ENCODE peak calls at places on chromosomes 16 and 17, in nine cellular contexts. One of them, this sample, is unnamed.

GRCh38 chr16:50314665-50315064 is 48.3 kb downstream of the ADCY7 start:
- DNase-seq in endothelial cell of umbilical vein: no peak
- DNase-seq in uterus: no peak
- DNase-seq in A549: no peak
- DNase-seq in aorta: no peak
- DNase-seq in colonic mucosa: no peak
- DNase-seq in tibial artery: no peak
- DNase-seq in gastrocnemius medialis: no peak
- DNase-seq in hepatocyte: no peak
- DNase-seq in this sample: no peak

GRCh38 chr16:51573191-51573590 is 422.1 kb upstream of the SALL1 start:
- DNase-seq in aorta: no peak
- DNase-seq in hepatocyte: no peak
- DNase-seq in gastrocnemius medialis: no peak
- DNase-seq in colonic mucosa: no peak
- DNase-seq in A549: no peak
- DNase-seq in uterus: no peak
- DNase-seq in tibial artery: no peak
- DNase-seq in endothelial cell of umbilical vein: no peak
- DNase-seq in this sample: no peak

GRCh38 chr17:7141824-7142223 is 27.2 kb upstream of the ASGR2 start:
- DNase-seq in gastrocnemius medialis: no peak
- DNase-seq in A549: no peak
- DNase-seq in colonic mucosa: peak; percentile 78
- DNase-seq in tibial artery: no peak
- DNase-seq in endothelial cell of umbilical vein: no peak
- DNase-seq in hepatocyte: peak; percentile 57
- DNase-seq in uterus: no peak
- DNase-seq in aorta: no peak
- DNase-seq in this sample: no peak

GRCh38 chr16:16828913-16829398 is 450.0 kb downstream of the NPIPA7 start:
- DNase-seq in uterus: no peak
- DNase-seq in gastrocnemius medialis: no peak
- DNase-seq in A549: peak; percentile 9
- DNase-seq in colonic mucosa: no peak
- DNase-seq in endothelial cell of umbilical vein: no peak
- DNase-seq in tibial artery: no peak
- DNase-seq in hepatocyte: no peak
- DNase-seq in aorta: no peak
- DNase-seq in this sample: no peak

GRCh38 chr17:82440377-82440981 is 10.1 kb downstream of the CYBC1 start:
- DNase-seq in endothelial cell of umbilical vein: no peak
- DNase-seq in A549: no peak
- DNase-seq in gastrocnemius medialis: no peak
- DNase-seq in aorta: peak; percentile 73
- DNase-seq in tibial artery: no peak
- DNase-seq in hepatocyte: no peak
- DNase-seq in uterus: no peak
- DNase-seq in colonic mucosa: peak; percentile 24
- DNase-seq in this sample: no peak

GRCh38 chr17:70313031-70313430 is 143.7 kb downstream of the KCNJ2 start:
- DNase-seq in colonic mucosa: no peak
- DNase-seq in uterus: no peak
- DNase-seq in A549: no peak
- DNase-seq in gastrocnemius medialis: no peak
- DNase-seq in tibial artery: no peak
- DNase-seq in endothelial cell of umbilical vein: no peak
- DNase-seq in hepatocyte: no peak
- DNase-seq in aorta: no peak
- DNase-seq in this sample: peak; percentile 29

GRCh38 chr16:81623365-81624102 is 155.6 kb upstream of the PLCG2 start:
- DNase-seq in colonic mucosa: peak; percentile 48
- DNase-seq in tibial artery: no peak
- DNase-seq in endothelial cell of umbilical vein: peak; percentile 80
- DNase-seq in gastrocnemius medialis: no peak
- DNase-seq in uterus: no peak
- DNase-seq in aorta: no peak
- DNase-seq in A549: peak; percentile 65
- DNase-seq in hepatocyte: peak; percentile 52
- DNase-seq in this sample: peak; percentile 61

GRCh38 chr17:55635253-55635766 is 87.4 kb downstream of the TMEM100 start:
- DNase-seq in endothelial cell of umbilical vein: peak; percentile 42
- DNase-seq in aorta: no peak
- DNase-seq in hepatocyte: no peak
- DNase-seq in tibial artery: no peak
- DNase-seq in gastrocnemius medialis: no peak
- DNase-seq in colonic mucosa: no peak
- DNase-seq in uterus: peak; percentile 36
- DNase-seq in A549: no peak
- DNase-seq in this sample: no peak

GRCh38 chr17:933168-934083 is 46.1 kb downstream of the NXN start:
- DNase-seq in uterus: peak; percentile 63
- DNase-seq in A549: peak; percentile 89
- DNase-seq in endothelial cell of umbilical vein: peak; percentile 94
- DNase-seq in colonic mucosa: no peak
- DNase-seq in tibial artery: no peak
- DNase-seq in gastrocnemius medialis: peak; percentile 47
- DNase-seq in hepatocyte: peak; percentile 72
- DNase-seq in aorta: no peak
- DNase-seq in this sample: peak; percentile 95

GRCh38 chr16:23505180-23505665 is 5.1 kb downstream of the GGA2 start:
- DNase-seq in tibial artery: no peak
- DNase-seq in gastrocnemius medialis: no peak
- DNase-seq in endothelial cell of umbilical vein: no peak
- DNase-seq in uterus: no peak
- DNase-seq in aorta: no peak
- DNase-seq in colonic mucosa: no peak
- DNase-seq in hepatocyte: no peak
- DNase-seq in A549: no peak
- DNase-seq in this sample: no peak
- H3K4me3 ChIP-seq in tibial artery: no peak overlapping the region
- H3K4me3 ChIP-seq in gastrocnemius medialis: no peak overlapping the region
- H3K4me3 ChIP-seq in endothelial cell of umbilical vein: no peak overlapping the region
- H3K4me3 ChIP-seq in uterus: no peak overlapping the region
- H3K4me3 ChIP-seq in aorta: no peak overlapping the region
- H3K4me3 ChIP-seq in colonic mucosa: no peak overlapping the region
- H3K4me3 ChIP-seq in hepatocyte: no peak overlapping the region
- H3K4me3 ChIP-seq in A549: no peak overlapping the region
- H3K4me3 ChIP-seq in this sample: no peak overlapping the region

GRCh38 chr16:23950291-23950894 is 114.6 kb downstream of the PRKCB start:
- DNase-seq in endothelial cell of umbilical vein: no peak
- DNase-seq in tibial artery: no peak
- DNase-seq in A549: no peak
- DNase-seq in colonic mucosa: no peak
- DNase-seq in aorta: no peak
- DNase-seq in hepatocyte: no peak
- DNase-seq in gastrocnemius medialis: no peak
- DNase-seq in uterus: no peak
- DNase-seq in this sample: no peak

GRCh38 chr16:23950898-23951297 is 115.1 kb downstream of the PRKCB start:
- DNase-seq in gastrocnemius medialis: no peak
- DNase-seq in endothelial cell of umbilical vein: no peak
- DNase-seq in aorta: no peak
- DNase-seq in A549: no peak
- DNase-seq in tibial artery: no peak
- DNase-seq in colonic mucosa: no peak
- DNase-seq in hepatocyte: no peak
- DNase-seq in uterus: no peak
- DNase-seq in this sample: no peak

GRCh38 chr16:23955088-23955487 is 119.3 kb downstream of the PRKCB start:
- DNase-seq in colonic mucosa: no peak
- DNase-seq in A549: no peak
- DNase-seq in endothelial cell of umbilical vein: no peak
- DNase-seq in tibial artery: no peak
- DNase-seq in gastrocnemius medialis: no peak
- DNase-seq in uterus: no peak
- DNase-seq in aorta: no peak
- DNase-seq in hepatocyte: no peak
- DNase-seq in this sample: no peak

GRCh38 chr16:23952128-23953041 is 116.6 kb downstream of the PRKCB start:
- DNase-seq in A549: no peak
- DNase-seq in tibial artery: no peak
- DNase-seq in aorta: peak; percentile 66
- DNase-seq in hepatocyte: peak; percentile 74
- DNase-seq in colonic mucosa: peak; percentile 22
- DNase-seq in gastrocnemius medialis: no peak
- DNase-seq in endothelial cell of umbilical vein: no peak
- DNase-seq in uterus: peak; percentile 31
- DNase-seq in this sample: peak; percentile 4

GRCh38 chr16:23953476-23953875 is 117.7 kb downstream of the PRKCB start:
- DNase-seq in colonic mucosa: no peak
- DNase-seq in tibial artery: no peak
- DNase-seq in aorta: no peak
- DNase-seq in endothelial cell of umbilical vein: no peak
- DNase-seq in gastrocnemius medialis: no peak
- DNase-seq in A549: no peak
- DNase-seq in uterus: no peak
- DNase-seq in hepatocyte: no peak
- DNase-seq in this sample: no peak
- H3K4me1 ChIP-seq in colonic mucosa: no peaks in the 10 kb centered on the region
- H3K4me1 ChIP-seq in tibial artery: no peaks in the 10 kb centered on the region
- H3K4me1 ChIP-seq in aorta: no peaks in the 10 kb centered on the region
- H3K4me1 ChIP-seq in endothelial cell of umbilical vein: no peaks in the 10 kb centered on the region
- H3K4me1 ChIP-seq in gastrocnemius medialis: no peaks in the 10 kb centered on the region
- H3K4me1 ChIP-seq in A549: no peaks in the 10 kb centered on the region
- H3K4me1 ChIP-seq in uterus: no peaks in the 10 kb centered on the region
- H3K4me1 ChIP-seq in hepatocyte: no peaks in the 10 kb centered on the region
- H3K4me1 ChIP-seq in this sample: peaks cover 5% of the 10 kb centered on the region

GRCh38 chr16:88532434-88533241 is 37.6 kb upstream of the ZC3H18 start:
- DNase-seq in endothelial cell of umbilical vein: no peak
- DNase-seq in tibial artery: no peak
- DNase-seq in gastrocnemius medialis: no peak
- DNase-seq in aorta: no peak
- DNase-seq in colonic mucosa: no peak
- DNase-seq in hepatocyte: no peak
- DNase-seq in uterus: no peak
- DNase-seq in A549: no peak
- DNase-seq in this sample: no peak

GRCh38 chr16:88531931-88532433 is 38.2 kb upstream of the ZC3H18 start:
- DNase-seq in A549: no peak
- DNase-seq in endothelial cell of umbilical vein: no peak
- DNase-seq in tibial artery: no peak
- DNase-seq in gastrocnemius medialis: no peak
- DNase-seq in aorta: no peak
- DNase-seq in uterus: no peak
- DNase-seq in hepatocyte: no peak
- DNase-seq in colonic mucosa: no peak
- DNase-seq in this sample: no peak

GRCh38 chr16:88533945-88534641 is 36.1 kb upstream of the ZC3H18 start:
- DNase-seq in aorta: peak; percentile 79
- DNase-seq in endothelial cell of umbilical vein: peak; percentile 32
- DNase-seq in colonic mucosa: peak; percentile 75
- DNase-seq in gastrocnemius medialis: peak; percentile 67
- DNase-seq in A549: peak; percentile 76
- DNase-seq in uterus: peak; percentile 68
- DNase-seq in hepatocyte: peak; percentile 82
- DNase-seq in tibial artery: peak; percentile 87
- DNase-seq in this sample: peak; percentile 82

GRCh38 chr16:88534731-88535141 is 35.5 kb upstream of the ZC3H18 start:
- DNase-seq in aorta: peak; percentile 59
- DNase-seq in colonic mucosa: no peak
- DNase-seq in A549: peak; percentile 69
- DNase-seq in hepatocyte: no peak
- DNase-seq in tibial artery: no peak
- DNase-seq in endothelial cell of umbilical vein: no peak
- DNase-seq in uterus: no peak
- DNase-seq in gastrocnemius medialis: peak; percentile 54
- DNase-seq in this sample: peak; percentile 43

DNA sequence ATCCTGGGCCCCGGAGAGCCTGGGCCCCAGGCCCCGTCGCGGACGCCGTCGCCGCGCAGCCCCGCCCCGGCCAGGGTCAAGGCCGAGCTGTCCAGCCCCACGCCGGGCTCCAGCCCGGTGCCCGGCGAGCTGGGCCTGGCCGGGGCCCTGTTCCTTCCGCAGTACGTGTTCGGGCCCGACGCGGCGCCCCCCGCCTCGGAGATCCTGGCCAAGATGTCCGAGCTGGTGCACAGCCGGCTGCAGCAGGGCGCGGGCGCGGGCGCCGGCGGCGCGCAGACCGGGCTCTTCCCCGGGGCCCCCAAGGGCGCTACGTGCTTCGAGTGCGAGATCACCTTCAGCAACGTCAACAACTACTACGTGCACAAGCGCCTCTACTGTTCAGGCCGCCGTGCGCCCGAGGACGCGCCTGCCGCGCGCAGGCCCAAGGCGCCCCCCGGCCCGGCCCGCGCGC is 36.8 kb upstream of the ZC3H18 start:
- DNase-seq in tibial artery: no peak
- DNase-seq in endothelial cell of umbilical vein: no peak
- DNase-seq in aorta: no peak
- DNase-seq in colonic mucosa: no peak
- DNase-seq in uterus: no peak
- DNase-seq in gastrocnemius medialis: no peak
- DNase-seq in A549: no peak
- DNase-seq in hepatocyte: no peak
- DNase-seq in this sample: no peak
- H3K4me3 ChIP-seq in tibial artery: peak overlapping the region; percentile 87
- H3K4me3 ChIP-seq in endothelial cell of umbilical vein: no peak overlapping the region
- H3K4me3 ChIP-seq in aorta: no peak overlapping the region
- H3K4me3 ChIP-seq in colonic mucosa: peak overlapping the region; percentile 33
- H3K4me3 ChIP-seq in uterus: no peak overlapping the region
- H3K4me3 ChIP-seq in gastrocnemius medialis: peak overlapping the region; percentile 57
- H3K4me3 ChIP-seq in A549: peak overlapping the region; percentile 91
- H3K4me3 ChIP-seq in hepatocyte: no peak overlapping the region
- H3K4me3 ChIP-seq in this sample: no peak overlapping the region

GRCh38 chr17:32235588-32235987 is 30.0 kb upstream of the RHBDL3 start:
- DNase-seq in aorta: no peak
- DNase-seq in A549: no peak
- DNase-seq in tibial artery: no peak
- DNase-seq in colonic mucosa: no peak
- DNase-seq in hepatocyte: no peak
- DNase-seq in gastrocnemius medialis: no peak
- DNase-seq in endothelial cell of umbilical vein: no peak
- DNase-seq in uterus: no peak
- DNase-seq in this sample: no peak

GRCh38 chr17:32241521-32242094 is 24.0 kb upstream of the RHBDL3 start:
- DNase-seq in hepatocyte: no peak
- DNase-seq in A549: no peak
- DNase-seq in endothelial cell of umbilical vein: no peak
- DNase-seq in aorta: no peak
- DNase-seq in gastrocnemius medialis: no peak
- DNase-seq in tibial artery: no peak
- DNase-seq in uterus: no peak
- DNase-seq in colonic mucosa: no peak
- DNase-seq in this sample: no peak

GRCh38 chr17:32243712-32244111 is 21.9 kb upstream of the RHBDL3 start:
- DNase-seq in uterus: no peak
- DNase-seq in colonic mucosa: no peak
- DNase-seq in aorta: no peak
- DNase-seq in hepatocyte: no peak
- DNase-seq in gastrocnemius medialis: no peak
- DNase-seq in tibial artery: no peak
- DNase-seq in endothelial cell of umbilical vein: no peak
- DNase-seq in A549: no peak
- DNase-seq in this sample: no peak

GRCh38 chr17:32240745-32241144 is 24.9 kb upstream of the RHBDL3 start:
- DNase-seq in tibial artery: no peak
- DNase-seq in uterus: no peak
- DNase-seq in colonic mucosa: no peak
- DNase-seq in gastrocnemius medialis: no peak
- DNase-seq in endothelial cell of umbilical vein: no peak
- DNase-seq in A549: no peak
- DNase-seq in hepatocyte: no peak
- DNase-seq in aorta: no peak
- DNase-seq in this sample: peak; percentile 61

GRCh38 chr17:32239457-32239856 is 26.2 kb upstream of the RHBDL3 start:
- DNase-seq in gastrocnemius medialis: no peak
- DNase-seq in colonic mucosa: no peak
- DNase-seq in uterus: no peak
- DNase-seq in endothelial cell of umbilical vein: no peak
- DNase-seq in aorta: no peak
- DNase-seq in hepatocyte: no peak
- DNase-seq in A549: no peak
- DNase-seq in tibial artery: no peak
- DNase-seq in this sample: no peak
- H3K4me1 ChIP-seq in gastrocnemius medialis: no peaks in the 10 kb centered on the region
- H3K4me1 ChIP-seq in colonic mucosa: no peaks in the 10 kb centered on the region
- H3K4me1 ChIP-seq in uterus: no peaks in the 10 kb centered on the region
- H3K4me1 ChIP-seq in endothelial cell of umbilical vein: no peaks in the 10 kb centered on the region
- H3K4me1 ChIP-seq in aorta: no peaks in the 10 kb centered on the region
- H3K4me1 ChIP-seq in hepatocyte: no peaks in the 10 kb centered on the region
- H3K4me1 ChIP-seq in A549: no peaks in the 10 kb centered on the region
- H3K4me1 ChIP-seq in tibial artery: no peaks in the 10 kb centered on the region
- H3K4me1 ChIP-seq in this sample: peaks cover 3% of the 10 kb centered on the region

This sample was measured in cardiac muscle cell.